ENCODE peak calls at places on chromosomes 7 and 10, in five cellular contexts. E is fibroblast of mammary gland, Z is fibroblast of the aortic adventitia, A is foreskin fibroblast, X is heart right ventricle. P is an unnamed sample.

GRCh38 chr7:111212857-111213523 is 122.1 kb downstream of the LRRN3 start:
- DNase-seq in A (no peak), X (no peak), Z (no peak), E (no peak), P (no peak)

GRCh38 chr10:98307916-98308315 is 39.9 kb upstream of the LOXL4 start:
- DNase-seq in X (no peak), Z (no peak), E (no peak), A (no peak), P (no peak)

GRCh38 chr10:90111671-90112070 is 410.3 kb downstream of the KIF20B start:
- DNase-seq in A (peak; percentile 83), E (peak; percentile 87), Z (peak; percentile 13), X (no peak), P (no peak)

GRCh38 chr7:142854505-142855400 is at the start of gene EPHB6:
- DNase-seq in E (peak; percentile 41), A (peak; percentile 87), Z (peak; percentile 58), X (peak; percentile 84), P (no peak)

GRCh38 chr7:42091461-42092229 is 145.4 kb downstream of the GLI3 start:
- DNase-seq in A (no peak), E (no peak), X (no peak), Z (no peak), P (no peak)

GRCh38 chr10:103820101-103821062 is 35.0 kb downstream of the SH3PXD2A start:
- DNase-seq in X (peak; percentile 87), A (peak; percentile 77), E (peak; percentile 88), Z (peak; percentile 83), P (no peak)

GRCh38 chr7:137978464-137979237 is 23.2 kb downstream of the CREB3L2 start:
- DNase-seq in X (peak; percentile 76), E (peak; percentile 100), A (peak; percentile 98), Z (peak; percentile 96), P (peak; percentile 89)

GRCh38 chr10:111093741-111094380 is 17.0 kb downstream of the ADRA2A start:
- DNase-seq in E (peak; percentile 85), Z (peak; percentile 29), A (peak; percentile 33), X (no peak), P (no peak)

GRCh38 chr10:80110986-80111385 is 21.5 kb upstream of the PLAC9 start:
- DNase-seq in Z (no peak), A (no peak), X (no peak), E (no peak), P (peak; percentile 65)

GRCh38 chr7:94763268-94763667 is 107.3 kb upstream of the SGCE start:
- DNase-seq in Z (peak; percentile 58), E (peak; percentile 92), A (peak; percentile 92), X (no peak), P (no peak)

GRCh38 chr10:112963835-112964234 is 13.8 kb downstream of the TCF7L2 start:
- DNase-seq in X (no peak), E (peak; percentile 35), A (peak; percentile 54), Z (peak; percentile 35), P (no peak)

GRCh38 chr10:117948493-117948892 is 98.2 kb downstream of the RAB11FIP2 start:
- DNase-seq in X (no peak), A (no peak), E (no peak), Z (no peak), P (no peak)

GRCh38 chr7:93476491-93477344 is 97.8 kb downstream of the CALCR start:
- DNase-seq in Z (no peak), A (no peak), E (no peak), X (no peak), P (no peak)

GRCh38 chr7:29344334-29344978 is 149.9 kb downstream of the CHN2 start:
- DNase-seq in Z (no peak), X (no peak), E (no peak), A (no peak), P (no peak)

GRCh38 chr7:44081266-44081748 is 1.0 kb downstream of the POLM start:
- DNase-seq in Z (no peak), E (no peak), A (no peak), X (no peak), P (no peak)

GRCh38 chr7:12801107-12801506 is 113.7 kb downstream of the ARL4A start:
- DNase-seq in E (no peak), A (no peak), Z (no peak), X (no peak), P (no peak)

GRCh38 chr10:83078160-83078559 is 1061.1 kb upstream of the GHITM start:
- DNase-seq in X (no peak), E (no peak), A (peak; percentile 2), Z (no peak), P (no peak)

GRCh38 chr7:80636709-80637108 is 1.7 kb upstream of the CD36 start:
- DNase-seq in X (no peak), Z (no peak), E (no peak), A (no peak), P (no peak)

GRCh38 chr7:80635998-80636397 is 2.4 kb upstream of the CD36 start:
- DNase-seq in X (no peak), E (no peak), Z (no peak), A (no peak), P (no peak)

GRCh38 chr7:80635533-80635932 is 2.9 kb upstream of the CD36 start:
- DNase-seq in X (no peak), A (peak; percentile 79), E (peak; percentile 49), Z (peak; percentile 39), P (no peak)

GRCh38 chr7:80637453-80637852 is 989 bp upstream of the CD36 start:
- DNase-seq in A (no peak), E (no peak), Z (no peak), X (no peak), P (no peak)

DNA sequence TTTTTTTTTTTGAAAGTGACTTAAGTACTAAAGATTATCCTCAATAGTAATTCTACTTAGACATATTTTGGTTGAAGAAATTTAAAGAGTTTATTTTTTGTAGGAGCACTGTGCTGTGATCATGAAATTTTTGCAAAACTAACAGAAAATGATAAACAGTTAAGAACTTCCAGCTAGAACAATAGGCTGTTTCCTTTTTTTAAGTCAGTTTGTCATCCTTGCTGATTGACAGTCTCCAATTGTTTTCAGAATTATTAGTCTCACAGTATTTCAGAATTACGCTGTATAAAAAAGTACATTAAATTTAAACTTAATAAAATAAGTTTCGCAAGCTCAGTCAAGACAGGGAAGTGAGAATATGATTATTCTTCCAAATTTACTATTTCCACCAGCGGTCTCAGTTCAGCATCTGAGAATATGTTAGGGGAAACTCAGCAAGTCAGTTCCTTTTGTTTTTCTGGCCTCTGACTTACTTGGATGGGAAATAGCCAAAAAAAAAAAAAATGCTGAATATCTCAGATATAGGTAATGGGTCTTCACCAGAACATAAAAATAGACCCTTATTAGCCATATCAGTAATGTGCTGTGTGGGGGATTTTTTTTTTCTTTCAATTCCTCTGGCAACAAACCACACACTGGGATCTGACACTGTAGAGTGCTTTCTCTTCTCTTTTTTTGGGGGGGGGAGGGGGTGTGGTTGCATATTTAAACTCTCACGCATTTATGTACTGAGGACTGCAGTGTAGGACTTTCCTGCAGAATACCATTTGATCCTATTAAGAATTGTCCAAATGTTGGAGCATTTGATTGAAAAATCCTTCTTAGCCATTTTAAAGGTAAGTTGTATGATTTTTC is at the start of gene CD36:
- DNase-seq in X (peak; percentile 70), Z (no peak), E (no peak), A (no peak), P (no peak)
- H3K4me3 ChIP-seq in X (peak within 1 kb of the TSS; percentile 36), Z (no peak within 1 kb of the TSS), E (no peak within 1 kb of the TSS), A (no peak within 1 kb of the TSS), P (no peak within 1 kb of the TSS)

GRCh38 chr7:38294926-38295325 is 21.5 kb upstream of the TARP start:
- DNase-seq in E (no peak), A (no peak), X (no peak), Z (no peak), P (no peak)

GRCh38 chr7:38291650-38292049 is 18.2 kb upstream of the TARP start:
- DNase-seq in X (no peak), A (no peak), E (no peak), Z (no peak), P (no peak)

GRCh38 chr7:38296059-38296857 is 22.8 kb upstream of the TARP start:
- DNase-seq in X (no peak), Z (no peak), A (no peak), E (no peak), P (no peak)

GRCh38 chr7:38292442-38292841 is 19.0 kb upstream of the TARP start:
- DNase-seq in E (no peak), Z (no peak), A (no peak), X (no peak), P (no peak)

GRCh38 chr7:38291117-38291647 is 17.7 kb upstream of the TARP start:
- DNase-seq in A (no peak), X (no peak), Z (no peak), E (no peak), P (no peak)
- TF ChIP-seq CTCF in A (no peak), X (no peak), Z (no peak), E (no peak), P (peak; percentile 11)

DNA sequence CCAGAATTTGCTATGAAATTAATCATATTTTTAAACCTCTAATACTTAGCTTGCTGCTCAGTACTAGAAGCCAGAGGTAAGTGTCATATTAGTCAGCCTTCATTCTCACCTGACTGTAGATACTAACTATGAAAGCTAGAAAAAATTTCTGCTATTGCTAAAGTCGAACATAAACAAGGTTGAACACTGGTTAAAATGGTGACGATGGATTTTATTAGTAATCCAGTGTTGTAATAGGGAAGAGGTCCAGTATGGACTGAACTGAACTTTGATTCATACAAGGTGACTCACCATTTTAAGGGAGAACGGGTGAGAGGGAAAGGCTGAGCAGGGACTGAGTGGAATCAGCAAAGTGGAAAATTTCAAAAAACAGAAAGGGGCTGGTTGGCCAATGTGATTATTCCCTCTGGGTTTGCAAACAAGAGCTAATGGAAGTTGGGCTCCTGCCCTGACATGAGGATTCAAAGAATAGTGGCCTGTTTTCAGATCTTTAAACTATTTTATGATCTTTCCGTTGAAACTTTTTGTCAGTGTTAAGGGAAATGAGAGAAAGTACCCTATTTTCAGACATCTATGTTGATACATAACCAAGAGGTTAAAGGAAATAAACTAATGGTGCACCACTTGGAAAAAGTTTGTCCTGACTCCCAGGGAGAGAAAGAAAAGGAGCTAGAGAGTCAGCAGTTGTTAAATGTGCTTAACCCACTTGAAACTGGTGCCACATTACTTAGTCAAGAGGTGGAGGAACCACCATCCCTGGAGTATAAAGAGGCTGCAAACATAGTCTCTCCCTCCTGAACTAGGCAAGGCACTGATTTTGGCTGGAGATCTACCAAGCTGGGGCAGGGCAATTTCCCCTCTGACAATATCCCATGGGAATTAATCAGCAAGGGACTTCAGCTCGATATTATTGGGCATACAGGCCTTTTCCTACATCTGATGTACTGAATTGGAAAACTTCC is 15.3 kb upstream of the AKR1C1 start:
- DNase-seq in E (peak; percentile 99), A (peak; percentile 92), X (peak; percentile 54), Z (peak; percentile 98), P (peak; percentile 49)
- H3K4me3 ChIP-seq in E (no peak overlapping the region), A (no peak overlapping the region), X (no peak overlapping the region), Z (no peak overlapping the region), P (no peak overlapping the region)

DNA sequence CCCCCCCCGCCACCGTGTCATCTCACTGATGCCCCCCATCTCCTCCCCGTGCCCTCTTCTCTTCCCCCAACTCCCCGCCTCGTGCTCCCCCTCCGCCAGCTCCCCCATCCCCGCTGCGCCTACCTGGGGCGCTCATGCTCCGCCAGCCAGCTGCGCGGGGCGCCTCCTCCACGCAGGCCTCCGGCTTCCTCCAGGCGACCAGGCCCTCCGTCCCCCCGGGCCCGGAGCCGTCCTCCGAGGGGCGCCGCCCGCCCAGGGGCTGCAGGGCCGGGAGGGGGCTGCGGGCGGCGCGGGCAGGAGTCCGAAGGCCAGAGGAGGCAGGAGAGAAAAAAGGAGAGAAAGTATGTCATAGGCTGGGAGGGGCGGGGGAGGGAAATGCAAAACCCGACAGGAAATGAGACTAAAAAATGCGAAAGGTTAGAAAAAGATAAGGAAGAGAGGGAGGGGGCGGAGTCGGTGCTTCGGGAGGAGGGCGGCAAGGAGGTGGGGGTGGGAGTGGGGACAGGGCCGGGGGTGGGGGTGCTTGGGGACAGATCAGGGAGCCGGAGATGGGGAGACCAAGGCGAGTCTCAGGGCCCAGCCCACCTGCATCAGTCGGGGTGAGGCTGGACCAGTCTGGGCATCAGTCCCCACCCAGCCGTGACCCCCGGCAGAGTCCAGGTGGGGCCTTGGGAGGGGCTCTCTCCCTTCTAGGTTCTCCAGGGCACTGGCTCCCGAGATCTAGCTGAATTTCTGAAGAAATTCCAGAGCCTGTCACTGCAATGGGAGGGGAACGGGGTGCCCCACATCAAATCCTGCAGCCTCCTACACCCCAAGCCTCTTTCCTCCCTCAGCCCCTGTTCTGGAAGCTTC is at the start of gene CARD11:
- DNase-seq in A (no peak), E (no peak), X (no peak), Z (no peak), P (no peak)
- TF ChIP-seq CTCF in A (no peak), E (no peak), X (no peak), Z (no peak), P (no peak)

P was measured in retinal pigment epithelial cell.